ENCODE peak calls at places on chromosomes 12 and 14, in nine cellular contexts. M is A172; X is stimulated activated effector memory CD8-positive, alpha-beta T cell treated with anti-CD3 and anti-CD28 coated beads, Interleukin-12 subunit alpha, Interleukin-12 subunit beta, amount 100 ng/mL, for 72 hours; Z is epithelial cell of esophagus; L is GM10248; Q is EH; F is neural crest cell; H is WTC11; O is tibial artery. Y is an unnamed sample.
A peak's percentile ranks its signal among the peaks of the same experiment; 100 is the strongest.

GRCh38 chr14:54002653-54003052 is 46.0 kb upstream of the BMP4 start:
- DNase-seq in M (peak; percentile 3), X (no peak), Z (no peak), L (no peak), Q (peak; percentile 89), F (no peak), H (no peak), O (no peak), Y (no peak)

GRCh38 chr14:100688598-100689499 is 37.8 kb upstream of the DLK1 start:
- DNase-seq in M (peak; percentile 51), X (no peak), Z (peak; percentile 76), L (no peak), Q (peak; percentile 74), F (no peak), H (no peak), O (no peak), Y (no peak)

GRCh38 chr12:100445081-100445481 is 28.6 kb upstream of the NR1H4 start:
- DNase-seq in M (no peak), X (no peak), Z (no peak), L (no peak), Q (no peak), F (no peak), H (no peak), O (no peak), Y (no peak)

GRCh38 chr14:104223101-104223809 is 84.9 kb downstream of the KIF26A start:
- DNase-seq in M (no peak), X (no peak), Z (no peak), L (no peak), Q (no peak), F (no peak), H (peak; percentile 25), O (no peak), Y (peak; percentile 76)

GRCh38 chr12:608413-608812 is 54.8 kb downstream of the NINJ2 start:
- DNase-seq in M (no peak), X (no peak), Z (no peak), L (no peak), Q (no peak), F (no peak), H (no peak), O (no peak), Y (no peak)

GRCh38 chr12:129941646-129942045 is 37.8 kb upstream of the TMEM132D start:
- DNase-seq in M (no peak), X (no peak), Z (no peak), L (no peak), Q (no peak), F (no peak), H (no peak), O (no peak), Y (no peak)

GRCh38 chr12:54379401-54380201 is 4.9 kb downstream of the ZNF385A start:
- DNase-seq in M (peak; percentile 84), X (peak; percentile 84), Z (peak; percentile 85), L (peak; percentile 93), Q (peak; percentile 88), F (peak; percentile 99), H (peak; percentile 98), O (peak; percentile 93), Y (peak; percentile 91)

GRCh38 chr12:132583311-132583710 is 27.1 kb downstream of the LRCOL1 start:
- DNase-seq in M (no peak), X (no peak), Z (no peak), L (no peak), Q (no peak), F (no peak), H (no peak), O (no peak), Y (no peak)

GRCh38 chr12:121986494-121987245 is 35.0 kb upstream of the BCL7A start:
- DNase-seq in M (no peak), X (no peak), Z (no peak), L (no peak), Q (no peak), F (no peak), H (no peak), O (no peak), Y (no peak)

GRCh38 chr14:47200740-47201139 is 474.7 kb downstream of the MDGA2 start:
- DNase-seq in M (no peak), X (no peak), Z (no peak), L (no peak), Q (no peak), F (no peak), H (no peak), O (no peak), Y (no peak)

GRCh38 chr14:30990766-30991165 is 34.7 kb upstream of the AP4S1 start:
- DNase-seq in M (no peak), X (no peak), Z (no peak), L (no peak), Q (no peak), F (no peak), H (no peak), O (no peak), Y (no peak)

GRCh38 chr14:55588259-55588699 is 8.3 kb downstream of the KTN1 start:
- DNase-seq in M (no peak), X (no peak), Z (peak; percentile 59), L (no peak), Q (peak; percentile 53), F (no peak), H (no peak), O (no peak), Y (no peak)

GRCh38 chr12:53975816-53976152 is 1.0 kb upstream of the HOTAIR start:
- DNase-seq in M (no peak), X (no peak), Z (no peak), L (no peak), Q (no peak), F (no peak), H (no peak), O (no peak), Y (no peak)

GRCh38 chr12:116366456-116366776 is 88.9 kb upstream of the MED13L start:
- DNase-seq in M (no peak), X (no peak), Z (no peak), L (no peak), Q (no peak), F (no peak), H (no peak), O (no peak), Y (no peak)

GRCh38 chr12:122807651-122808050 is 27.6 kb upstream of the HIP1R start:
- DNase-seq in M (no peak), X (no peak), Z (no peak), L (no peak), Q (no peak), F (no peak), H (no peak), O (no peak), Y (no peak)

GRCh38 chr14:73342670-73343069 is 105.4 kb downstream of the PAPLN start:
- DNase-seq in M (no peak), X (no peak), Z (no peak), L (no peak), Q (no peak), F (no peak), H (no peak), O (no peak), Y (no peak)

GRCh38 chr12:94563261-94563660 is 87.1 kb downstream of the TMCC3 start:
- DNase-seq in M (no peak), X (no peak), Z (no peak), L (no peak), Q (no peak), F (no peak), H (no peak), O (no peak), Y (peak; percentile 42)

GRCh38 chr12:14952295-14952995 is 9.0 kb downstream of the ARHGDIB start:
- DNase-seq in M (peak; percentile 72), X (no peak), Z (peak; percentile 96), L (peak; percentile 28), Q (peak; percentile 97), F (no peak), H (no peak), O (no peak), Y (no peak)

GRCh38 chr12:53530920-53531319 is 23.6 kb upstream of the NPFF start:
- DNase-seq in M (peak; percentile 36), X (no peak), Z (peak; percentile 74), L (no peak), Q (peak; percentile 74), F (no peak), H (no peak), O (no peak), Y (no peak)

GRCh38 chr14:35881280-35881679 is 55.1 kb downstream of the BRMS1L start:
- DNase-seq in M (no peak), X (no peak), Z (no peak), L (no peak), Q (no peak), F (no peak), H (no peak), O (no peak), Y (no peak)

GRCh38 chr12:21301-22189 is 45.0 kb upstream of the IQSEC3 start:
- DNase-seq in M (no peak), X (no peak), Z (peak; percentile 10), L (peak; percentile 72), Q (no peak), F (no peak), H (no peak), O (no peak), Y (peak; percentile 18)

GRCh38 chr14:69674546-69675245 is 63.3 kb downstream of the SUSD6 start:
- DNase-seq in M (no peak), X (no peak), Z (no peak), L (no peak), Q (no peak), F (no peak), H (no peak), O (no peak), Y (no peak)

GRCh38 chr14:102948698-102949061 is 26.2 kb downstream of the AMN start:
- DNase-seq in M (no peak), X (no peak), Z (no peak), L (no peak), Q (no peak), F (no peak), H (no peak), O (no peak), Y (no peak)

GRCh38 chr14:70208380-70208779 is 19.6 kb upstream of the SLC8A3 start:
- DNase-seq in M (no peak), X (no peak), Z (no peak), L (no peak), Q (no peak), F (no peak), H (no peak), O (no peak), Y (no peak)

GRCh38 chr14:53517276-53517960 is 364.3 kb upstream of the DDHD1 start:
- DNase-seq in M (peak; percentile 9), X (no peak), Z (no peak), L (no peak), Q (peak; percentile 73), F (no peak), H (no peak), O (no peak), Y (no peak)

GRCh38 chr14:31927348-31927826 is 149.7 kb upstream of the ARHGAP5 start:
- DNase-seq in M (peak; percentile 75), X (no peak), Z (peak; percentile 95), L (no peak), Q (peak; percentile 92), F (peak; percentile 22), H (no peak), O (no peak), Y (peak; percentile 73)

GRCh38 chr12:72230589-72230988 is 41.6 kb upstream of the TRHDE start:
- DNase-seq in M (no peak), X (no peak), Z (no peak), L (no peak), Q (peak; percentile 96), F (no peak), H (no peak), O (no peak), Y (no peak)

GRCh38 chr14:54817506-54817905 is 85.1 kb downstream of the GCH1 start:
- DNase-seq in M (no peak), X (no peak), Z (no peak), L (no peak), Q (no peak), F (no peak), H (no peak), O (no peak), Y (no peak)

GRCh38 chr12:15322164-15323054 is at the start of gene PTPRO:
- DNase-seq in M (no peak), X (no peak), Z (peak; percentile 27), L (no peak), Q (peak; percentile 2), F (peak; percentile 39), H (peak; percentile 70), O (no peak), Y (peak; percentile 95)

GRCh38 chr14:88542857-88543795 is 11.7 kb downstream of the PTPN21 start:
- DNase-seq in M (no peak), X (no peak), Z (no peak), L (no peak), Q (peak; percentile 39), F (no peak), H (no peak), O (no peak), Y (no peak)